ENCODE peak calls at places on chromosomes 11 and 22, in six cellular contexts. Y is H9, U is AG09309, S is posterior cingulate gyrus, A is GM12865, L is NCI-H345. P is an unnamed sample.

GRCh38 chr11:15670520-15671070 is 555.9 kb downstream of the INSC start:
- DNase-seq in Y (no peak), U (no peak), S (no peak), A (no peak), L (peak; percentile 52), P (no peak)

GRCh38 chr22:36589856-36590255 is 60.9 kb upstream of the EIF3D start:
- DNase-seq in Y (no peak), U (no peak), S (no peak), A (no peak), L (peak; percentile 34), P (no peak)

GRCh38 chr11:63870351-63871197 is 31.7 kb downstream of the MARK2 start:
- DNase-seq in Y (no peak), U (no peak), S (no peak), A (peak; percentile 59), L (no peak), P (no peak)

GRCh38 chr11:19867064-19867463 is 154.4 kb downstream of the NAV2 start:
- DNase-seq in Y (no peak), U (no peak), S (no peak), A (no peak), L (peak; percentile 39), P (no peak)

GRCh38 chr11:58406774-58407173 is at the start of gene OR5B3:
- DNase-seq in Y (no peak), U (no peak), S (no peak), A (no peak), L (no peak), P (no peak)

GRCh38 chr22:43723816-43724215 is 88.3 kb downstream of the EFCAB6 start:
- DNase-seq in Y (no peak), U (no peak), S (no peak), A (no peak), L (no peak), P (peak; percentile 58)

GRCh38 chr11:131408011-131408640 is 37.7 kb downstream of the NTM start:
- DNase-seq in Y (peak; percentile 49), U (peak; percentile 11), S (no peak), A (peak; percentile 41), L (no peak), P (peak; percentile 3)

GRCh38 chr11:44568706-44569473 is 3.4 kb downstream of the CD82 start:
- DNase-seq in Y (no peak), U (peak; percentile 67), S (no peak), A (peak; percentile 89), L (no peak), P (peak; percentile 82)

GRCh38 chr11:75582935-75583709 is 21.1 kb downstream of the SERPINH1 start:
- DNase-seq in Y (peak; percentile 80), U (no peak), S (peak; percentile 44), A (peak; percentile 54), L (peak; percentile 79), P (peak; percentile 65)

GRCh38 chr11:19756675-19757475 is 44.2 kb downstream of the NAV2 start:
- DNase-seq in Y (no peak), U (no peak), S (peak; percentile 42), A (no peak), L (no peak), P (peak; percentile 58)

GRCh38 chr22:36619797-36620390 is 83.7 kb downstream of the CACNG2 start:
- DNase-seq in Y (no peak), U (no peak), S (no peak), A (no peak), L (no peak), P (no peak)

GRCh38 chr11:27229511-27230174 is 133.4 kb downstream of the CCDC34 start:
- DNase-seq in Y (no peak), U (no peak), S (no peak), A (no peak), L (no peak), P (peak; percentile 68)

GRCh38 chr11:112625816-112626215 is 335.4 kb upstream of the NCAM1 start:
- DNase-seq in Y (no peak), U (no peak), S (no peak), A (no peak), L (peak; percentile 64), P (no peak)

GRCh38 chr22:27239520-27239919 is 562.0 kb downstream of the MN1 start:
- DNase-seq in Y (no peak), U (no peak), S (no peak), A (no peak), L (no peak), P (peak; percentile 66)

GRCh38 chr22:26608129-26608528 is 9.7 kb downstream of the CRYBB1 start:
- DNase-seq in Y (no peak), U (no peak), S (no peak), A (no peak), L (no peak), P (no peak)

GRCh38 chr11:64665381-64665780 is 57.6 kb downstream of the NRXN2 start:
- DNase-seq in Y (no peak), U (no peak), S (no peak), A (no peak), L (no peak), P (no peak)

GRCh38 chr11:116046127-116046526 is 541.9 kb upstream of the CADM1 start:
- DNase-seq in Y (peak; percentile 8), U (no peak), S (no peak), A (no peak), L (no peak), P (no peak)

GRCh38 chr22:20520093-20520511 is 12.7 kb downstream of the MED15 start:
- DNase-seq in Y (no peak), U (no peak), S (no peak), A (no peak), L (no peak), P (no peak)

GRCh38 chr22:27105142-27106025 is 448.0 kb downstream of the MIAT start:
- DNase-seq in Y (no peak), U (peak; percentile 80), S (peak; percentile 32), A (no peak), L (no peak), P (peak; percentile 96)

GRCh38 chr11:22787565-22788162 is 41.9 kb downstream of the SVIP start:
- DNase-seq in Y (no peak), U (peak; percentile 2), S (no peak), A (peak; percentile 56), L (peak; percentile 40), P (peak; percentile 76)

GRCh38 chr11:44687310-44687842 is 39.4 kb upstream of the TSPAN18 start:
- DNase-seq in Y (no peak), U (no peak), S (no peak), A (no peak), L (no peak), P (no peak)

GRCh38 chr22:38572065-38572464 is 2.1 kb upstream of the DMC1 start:
- DNase-seq in Y (no peak), U (no peak), S (no peak), A (peak; percentile 49), L (peak; percentile 27), P (peak; percentile 79)

GRCh38 chr22:46830001-46830715 is 67.7 kb downstream of the TBC1D22A start:
- DNase-seq in Y (no peak), U (no peak), S (no peak), A (no peak), L (no peak), P (peak; percentile 80)

GRCh38 chr22:32482708-32483107 is 8.1 kb downstream of the FBXO7 start:
- DNase-seq in Y (no peak), U (no peak), S (no peak), A (peak; percentile 56), L (no peak), P (no peak)

GRCh38 chr11:128551641-128552335 is 35.6 kb downstream of the ETS1 start:
- DNase-seq in Y (no peak), U (no peak), S (no peak), A (peak; percentile 98), L (no peak), P (no peak)

GRCh38 chr11:33735166-33735425 is 1.1 kb downstream of the CD59 start:
- DNase-seq in Y (no peak), U (no peak), S (no peak), A (no peak), L (no peak), P (no peak)

GRCh38 chr11:113242767-113243397 is 71.5 kb upstream of the TTC12 start:
- DNase-seq in Y (peak; percentile 36), U (peak; percentile 24), S (no peak), A (peak; percentile 23), L (no peak), P (peak; percentile 57)

GRCh38 chr11:134476435-134477021 is 64.5 kb upstream of the B3GAT1 start:
- DNase-seq in Y (peak; percentile 72), U (no peak), S (no peak), A (no peak), L (no peak), P (no peak)

GRCh38 chr11:123373754-123374621 is 56.1 kb upstream of the GRAMD1B start:
- DNase-seq in Y (no peak), U (no peak), S (no peak), A (peak; percentile 37), L (no peak), P (no peak)

P was measured in fibroblast of the aortic adventitia.